ENCODE peak calls at places on chromosomes 12 and 14, in ten cellular contexts. U is iPS-NIHi11; P is cardiac fibroblast; M is AG08396; F is activated T-cell treated with anti-CD3 and anti-CD28 coated beads for 48 hours; B is activated CD8-positive, alpha-beta memory T cell treated with anti-CD3 and anti-CD28 coated beads for 48 hours; Z is NT2/D1; O is AG04450; C is NCI-H1048; K is H7. G is an unnamed sample.

GRCh38 chr14:75222208-75222701 is 45.8 kb upstream of the TMED10 start:
- DNase-seq in U (no peak), P (peak), M (no peak), F (no peak), B (no peak), Z (no peak), O (peak), C (no peak), K (no peak), G (peak)

GRCh38 chr12:128040971-128041370 is 226.0 kb upstream of the TMEM132C start:
- DNase-seq in U (no peak), P (no peak), M (no peak), F (no peak), B (no peak), Z (no peak), O (no peak), C (no peak), K (no peak), G (no peak)

GRCh38 chr12:112870267-112870980 is 36.3 kb upstream of the OAS1 start:
- DNase-seq in U (no peak), P (no peak), M (no peak), F (no peak), B (no peak), Z (no peak), O (no peak), C (no peak), K (no peak), G (no peak)

GRCh38 chr14:78631551-78631950 is 461.4 kb downstream of the NRXN3 start:
- DNase-seq in U (no peak), P (no peak), M (no peak), F (no peak), B (no peak), Z (no peak), O (no peak), C (no peak), K (no peak), G (no peak)

GRCh38 chr12:130537051-130537450 is 179.0 kb downstream of the RIMBP2 start:
- DNase-seq in U (no peak), P (no peak), M (no peak), F (no peak), B (no peak), Z (no peak), O (no peak), C (no peak), K (no peak), G (no peak)

GRCh38 chr12:54967461-54967860 is 17.1 kb downstream of the TESPA1 start:
- DNase-seq in U (no peak), P (peak), M (no peak), F (no peak), B (no peak), Z (no peak), O (no peak), C (no peak), K (no peak), G (peak)

GRCh38 chr12:52401526-52401925 is 4.6 kb downstream of the KRT82 start:
- DNase-seq in U (no peak), P (no peak), M (no peak), F (no peak), B (no peak), Z (no peak), O (no peak), C (no peak), K (no peak), G (no peak)

GRCh38 chr12:57894577-57895292 is 46.6 kb upstream of the ATP23 start:
- DNase-seq in U (no peak), P (peak), M (no peak), F (no peak), B (no peak), Z (no peak), O (no peak), C (no peak), K (no peak), G (no peak)

GRCh38 chr14:89508863-89509262 is 91.8 kb upstream of the FOXN3 start:
- DNase-seq in U (no peak), P (no peak), M (no peak), F (no peak), B (no peak), Z (no peak), O (no peak), C (no peak), K (no peak), G (no peak)

GRCh38 chr14:32611752-32612151 is 282.7 kb downstream of the AKAP6 start:
- DNase-seq in U (no peak), P (peak), M (peak), F (no peak), B (no peak), Z (no peak), O (peak), C (no peak), K (no peak), G (peak)

GRCh38 chr12:56271031-56271430 is 4.3 kb downstream of the COQ10A start:
- DNase-seq in U (peak), P (peak), M (peak), F (no peak), B (no peak), Z (no peak), O (no peak), C (no peak), K (peak), G (peak)

GRCh38 chr14:77067632-77068514 is 30.2 kb upstream of the CIPC start:
- DNase-seq in U (peak), P (peak), M (peak), F (peak), B (no peak), Z (no peak), O (peak), C (no peak), K (peak), G (peak)

GRCh38 chr12:48183876-48184548 is 568 bp downstream of the CCDC184 start:
- DNase-seq in U (no peak), P (no peak), M (no peak), F (no peak), B (no peak), Z (no peak), O (no peak), C (no peak), K (peak), G (no peak)

GRCh38 chr12:44317651-44318126 is 481.8 kb downstream of the TMEM117 start:
- DNase-seq in U (peak), P (peak), M (peak), F (no peak), B (no peak), Z (peak), O (peak), C (no peak), K (peak), G (peak)

GRCh38 chr12:27517961-27518668 is 5.9 kb upstream of the PPFIBP1 start:
- DNase-seq in U (no peak), P (no peak), M (no peak), F (no peak), B (no peak), Z (no peak), O (no peak), C (no peak), K (no peak), G (no peak)

GRCh38 chr12:111068281-111068680 is 147.9 kb upstream of the MYL2 start:
- DNase-seq in U (no peak), P (no peak), M (no peak), F (no peak), B (no peak), Z (no peak), O (no peak), C (no peak), K (no peak), G (no peak)

GRCh38 chr14:68255697-68256178 is 436.2 kb downstream of the RAD51B start:
- DNase-seq in U (no peak), P (no peak), M (peak), F (no peak), B (no peak), Z (no peak), O (peak), C (no peak), K (no peak), G (no peak)

GRCh38 chr12:131115766-131116165 is 162.1 kb downstream of the ADGRD1 start:
- DNase-seq in U (no peak), P (no peak), M (no peak), F (no peak), B (no peak), Z (no peak), O (no peak), C (no peak), K (no peak), G (no peak)

GRCh38 chr12:3107071-3107583 is 29.9 kb downstream of the TSPAN9 start:
- DNase-seq in U (no peak), P (peak), M (no peak), F (no peak), B (no peak), Z (peak), O (no peak), C (no peak), K (no peak), G (peak)

GRCh38 chr14:95984206-95984605 is 55.0 kb upstream of the C14orf132 start:
- DNase-seq in U (no peak), P (no peak), M (no peak), F (no peak), B (no peak), Z (no peak), O (no peak), C (no peak), K (no peak), G (no peak)